ENCODE peak calls at places on chromosomes 13 and 19, in seven cellular contexts. N is K562, G is H1, Q is SK-N-SH, O is HCT116, Y is HepG2, J is GM12878. W is an unnamed sample.

GRCh38 chr13:57286511-57287098 is 119.6 kb downstream of the PRR20E start:
- DNase-seq in N (no peak), G (no peak), Q (peak; percentile 1), O (no peak), Y (no peak), J (no peak), W (no peak)

GRCh38 chr19:34502582-34503545 is 21.3 kb downstream of the WTIP start:
- DNase-seq in N (no peak), G (no peak), Q (peak; percentile 9), O (no peak), Y (no peak), J (no peak), W (no peak)

GRCh38 chr19:45713141-45713540 is 17.6 kb downstream of the FBXO46 start:
- DNase-seq in N (no peak), G (no peak), Q (no peak), O (no peak), Y (no peak), J (no peak), W (no peak)

GRCh38 chr13:75938811-75939525 is 302.8 kb downstream of the LMO7 start:
- DNase-seq in N (no peak), G (no peak), Q (no peak), O (no peak), Y (no peak), J (no peak), W (no peak)

GRCh38 chr19:36331353-36332228 is 47.4 kb downstream of the ZFP14 start:
- DNase-seq in N (peak; percentile 25), G (peak; percentile 93), Q (peak; percentile 88), O (no peak), Y (no peak), J (peak; percentile 69), W (peak; percentile 85)

GRCh38 chr19:18912933-18913332 is 6.3 kb downstream of the COPE start:
- DNase-seq in N (no peak), G (no peak), Q (no peak), O (no peak), Y (no peak), J (no peak), W (no peak)

GRCh38 chr19:53308339-53308811 is 25.2 kb upstream of the ZNF845 start:
- DNase-seq in N (peak; percentile 49), G (peak; percentile 56), Q (peak; percentile 85), O (no peak), Y (no peak), J (no peak), W (peak; percentile 56)

GRCh38 chr19:33676999-33677665 is 55.4 kb downstream of the CHST8 start:
- DNase-seq in N (no peak), G (no peak), Q (peak; percentile 86), O (no peak), Y (no peak), J (no peak), W (no peak)

GRCh38 chr19:55115446-55116065 is 1.9 kb downstream of the PPP1R12C start:
- DNase-seq in N (peak; percentile 57), G (no peak), Q (peak; percentile 60), O (no peak), Y (no peak), J (no peak), W (no peak)

GRCh38 chr13:109985871-109986270 is 199.5 kb upstream of the IRS2 start:
- DNase-seq in N (no peak), G (no peak), Q (no peak), O (no peak), Y (no peak), J (no peak), W (no peak)

GRCh38 chr13:113533441-113533840 is 42.9 kb upstream of the DCUN1D2 start:
- DNase-seq in N (no peak), G (no peak), Q (no peak), O (no peak), Y (no peak), J (no peak), W (no peak)

GRCh38 chr19:10007811-10008211 is 2.5 kb downstream of the COL5A3 start:
- DNase-seq in N (no peak), G (no peak), Q (peak; percentile 41), O (no peak), Y (no peak), J (no peak), W (no peak)

GRCh38 chr13:23902975-23903905 is 5.9 kb upstream of the C1QTNF9B start:
- DNase-seq in N (no peak), G (no peak), Q (peak; percentile 45), O (no peak), Y (no peak), J (no peak), W (no peak)

GRCh38 chr19:17073869-17074627 is 1.2 kb downstream of the HAUS8 start:
- DNase-seq in N (peak; percentile 51), G (no peak), Q (no peak), O (no peak), Y (no peak), J (no peak), W (peak; percentile 13)

GRCh38 chr13:45341799-45342584 is 1.0 kb upstream of the TPT1 start:
- DNase-seq in N (no peak), G (no peak), Q (peak; percentile 71), O (no peak), Y (no peak), J (no peak), W (peak; percentile 51)

GRCh38 chr13:71864981-71865857 is 1.8 kb downstream of the DACH1 start:
- DNase-seq in N (no peak), G (no peak), Q (peak; percentile 73), O (no peak), Y (no peak), J (no peak), W (no peak)
- TF ChIP-seq JUND in N (no peak), G (no peak), Q (no peak), O (no peak), Y (no peak), J (no peak), W (no peak)

GRCh38 chr19:3319643-3320353 is 46.6 kb upstream of the NFIC start:
- DNase-seq in N (no peak), G (no peak), Q (peak; percentile 46), O (no peak), Y (no peak), J (no peak), W (no peak)
- TF ChIP-seq JUND in N (no peak), G (no peak), Q (no peak), O (no peak), Y (no peak), J (no peak), W (no peak)

DNA sequence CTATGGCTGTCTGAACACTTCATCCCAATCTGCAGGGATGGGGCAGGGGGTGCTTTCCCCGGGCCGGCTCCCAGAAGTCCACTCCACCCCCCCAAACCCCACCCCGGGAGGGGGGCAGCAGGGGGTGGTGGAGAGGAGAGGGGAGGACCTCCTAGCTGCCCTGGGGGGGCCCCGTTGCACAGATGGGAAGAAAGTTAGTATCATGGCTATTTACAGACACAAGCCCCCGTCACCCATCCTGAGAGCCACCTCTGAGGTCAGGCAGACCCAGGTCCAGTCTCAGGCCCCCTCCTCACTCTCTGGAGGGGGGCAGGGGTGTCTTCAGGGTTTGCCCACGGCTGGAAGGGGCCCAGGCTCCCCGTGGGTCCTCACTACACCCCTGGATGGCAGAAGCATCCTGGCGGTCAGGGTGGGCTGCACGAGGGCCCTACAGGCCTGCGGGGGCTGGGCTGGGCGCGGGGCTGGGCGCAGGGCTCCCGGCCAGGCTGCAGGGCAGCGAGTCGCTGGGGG is 5.8 kb upstream of the REXO1 start:
- DNase-seq in N (no peak), G (no peak), Q (no peak), O (no peak), Y (no peak), J (no peak), W (no peak)
- TF ChIP-seq JUND in N (no peak), G (no peak), Q (no peak), O (no peak), Y (no peak), J (no peak), W (no peak)

GRCh38 chr19:22515435-22515834 is 93.3 kb upstream of the ZNF98 start:
- DNase-seq in N (no peak), G (no peak), Q (no peak), O (no peak), Y (no peak), J (no peak), W (no peak)

GRCh38 chr19:22519152-22519551 is 97.0 kb upstream of the ZNF98 start:
- DNase-seq in N (no peak), G (no peak), Q (no peak), O (no peak), Y (no peak), J (no peak), W (no peak)

DNA sequence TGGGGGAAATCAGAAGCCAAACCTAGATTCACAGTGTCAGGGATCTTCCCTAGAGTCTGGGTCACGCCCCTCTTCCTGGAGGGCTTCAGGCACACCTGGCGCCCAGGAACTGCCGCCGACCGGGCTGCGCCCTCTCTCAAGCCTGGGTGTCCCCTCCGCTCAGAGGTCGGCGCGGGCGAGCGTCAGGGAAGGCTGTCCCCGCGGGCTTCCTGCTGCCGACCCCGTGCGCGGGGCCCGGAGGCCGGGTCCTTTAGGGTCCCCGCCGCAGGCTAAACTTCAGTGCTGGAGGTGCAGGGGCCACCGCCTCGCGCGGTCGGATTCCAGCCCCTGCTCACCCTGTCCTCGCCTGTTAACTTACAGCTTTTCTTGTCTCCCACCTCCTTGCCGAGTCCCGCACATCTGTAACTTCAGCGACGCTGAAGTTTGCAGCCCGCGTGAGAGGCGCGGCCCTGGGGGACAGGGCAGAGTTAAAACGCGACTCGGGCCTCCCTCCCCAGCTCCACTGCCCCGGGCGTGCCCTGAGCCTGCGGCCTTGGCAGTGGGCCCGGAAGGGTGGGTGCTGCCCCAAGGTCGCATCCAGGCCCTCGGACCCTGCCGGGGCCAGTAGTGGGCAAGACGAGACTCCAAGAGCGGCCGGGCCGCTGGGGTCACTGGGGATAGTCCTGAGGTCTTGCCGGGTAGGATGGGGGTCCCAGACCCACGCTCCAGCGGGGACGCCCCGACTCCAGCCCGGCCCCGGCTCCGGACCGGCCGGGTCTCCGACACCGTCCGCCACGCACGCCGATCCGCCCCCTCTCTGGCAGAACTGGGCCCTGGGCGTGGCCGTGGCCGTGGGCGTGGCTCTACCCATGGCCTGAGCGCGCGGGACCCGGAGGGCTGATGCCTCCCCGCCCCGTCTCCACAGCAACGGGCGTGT is 95.6 kb upstream of the ZNF98 start:
- DNase-seq in N (no peak), G (no peak), Q (peak; percentile 12), O (no peak), Y (no peak), J (no peak), W (no peak)
- TF ChIP-seq JUND in N (no peak), G (no peak), Q (no peak), O (no peak), Y (no peak), J (no peak), W (no peak)

GRCh38 chr13:51396352-51396751 is 56.5 kb downstream of the INTS6 start:
- DNase-seq in N (no peak), G (no peak), Q (no peak), O (no peak), Y (no peak), J (no peak), W (no peak)
- TF ChIP-seq JUND in N (peak; percentile 51), G (no peak), Q (no peak), O (no peak), Y (no peak), J (no peak), W (no peak)

GRCh38 chr13:67061750-67062149 is 168.4 kb downstream of the PCDH9 start:
- DNase-seq in N (no peak), G (no peak), Q (no peak), O (no peak), Y (no peak), J (no peak), W (no peak)
- TF ChIP-seq JUND in N (no peak), G (no peak), Q (no peak), O (no peak), Y (no peak), J (no peak), W (no peak)

GRCh38 chr19:38737921-38738731 is 6.1 kb downstream of the CAPN12 start:
- DNase-seq in N (no peak), G (no peak), Q (no peak), O (no peak), Y (no peak), J (no peak), W (no peak)
- TF ChIP-seq JUND in N (no peak), G (no peak), Q (no peak), O (no peak), Y (no peak), J (no peak), W (no peak)